ENCODE peak calls at places on chromosomes 1 and 21, in eight cellular contexts. Q, Z, Y, R, I, H, J and A are unnamed samples. For H3K9me3, the result is how much of the 10 kb centered on the place peaks cover.

GRCh38 chr1:16905112-16905855 is 9.5 kb downstream of the RNU1-2 start:
- DNase-seq in H (peak), J (no peak), I (peak), Z (peak), Y (no peak), Q (no peak), R (peak), A (peak)

GRCh38 chr1:210099921-210100320 is 132.7 kb upstream of the SERTAD4 start:
- DNase-seq in Y (no peak), J (no peak), R (no peak), Q (no peak), Z (no peak), I (no peak), H (no peak), A (no peak)

GRCh38 chr1:36183309-36183856 is 27.4 kb downstream of the MAP7D1 start:
- DNase-seq in R (no peak), Z (no peak), J (no peak), Q (peak), Y (no peak), H (no peak), I (no peak), A (no peak)

GRCh38 chr1:206907304-206907991 is 10.2 kb downstream of the IL24 start:
- DNase-seq in R (no peak), H (no peak), Q (no peak), Y (no peak), Z (no peak), I (no peak), J (no peak), A (no peak)

GRCh38 chr1:162976628-162977027 is 92.5 kb upstream of the RGS4 start:
- DNase-seq in R (no peak), H (no peak), J (no peak), Y (no peak), I (no peak), Z (no peak), Q (no peak), A (no peak)

GRCh38 chr1:187032316-187032981 is 203.7 kb downstream of the PLA2G4A start:
- DNase-seq in J (no peak), R (no peak), H (no peak), Z (no peak), Y (no peak), I (no peak), Q (no peak), A (no peak)

GRCh38 chr1:37948160-37948559 is 1.3 kb upstream of the INPP5B start:
- DNase-seq in I (no peak), Q (no peak), R (no peak), J (no peak), Z (no peak), Y (no peak), H (no peak), A (no peak)

GRCh38 chr1:116666747-116667576 is 571 bp downstream of the IGSF3 start:
- DNase-seq in R (no peak), J (no peak), I (peak), Z (peak), Q (peak), Y (no peak), H (no peak), A (no peak)

GRCh38 chr21:41916888-41917433 is 36.9 kb downstream of the C2CD2 start:
- DNase-seq in I (no peak), R (no peak), Q (no peak), H (no peak), Y (no peak), J (no peak), Z (no peak), A (no peak)

GRCh38 chr1:151158311-151158710 is 1.9 kb downstream of the TNFAIP8L2 start:
- DNase-seq in R (no peak), Z (no peak), J (no peak), Y (no peak), H (no peak), I (no peak), Q (no peak), A (no peak)

GRCh38 chr21:46052703-46053651 is 44.9 kb upstream of the COL6A2 start:
- DNase-seq in H (no peak), Y (no peak), Z (peak), R (peak), J (peak), Q (no peak), I (peak), A (peak)

GRCh38 chr1:7424352-7424890 is 346.7 kb upstream of the VAMP3 start:
- DNase-seq in Y (no peak), Q (no peak), H (no peak), I (no peak), Z (no peak), R (peak), J (no peak), A (no peak)

GRCh38 chr1:108639899-108640560 is 20.9 kb downstream of the HENMT1 start:
- DNase-seq in Q (no peak), I (no peak), R (no peak), H (no peak), J (peak), Z (no peak), Y (no peak), A (no peak)

GRCh38 chr1:214124281-214124805 is 136.6 kb downstream of the PROX1 start:
- DNase-seq in J (no peak), H (no peak), Z (no peak), Y (no peak), R (no peak), Q (no peak), I (no peak), A (no peak)

GRCh38 chr1:229129306-229130027 is 141.4 kb upstream of the RAB4A start:
- DNase-seq in J (peak), H (peak), Y (no peak), I (no peak), Q (no peak), R (no peak), Z (no peak), A (no peak)

GRCh38 chr1:111197598-111198289 is 2.7 kb downstream of the DENND2D start:
- DNase-seq in R (peak), Y (no peak), H (no peak), J (peak), Z (peak), Q (no peak), I (peak), A (no peak)

DNA sequence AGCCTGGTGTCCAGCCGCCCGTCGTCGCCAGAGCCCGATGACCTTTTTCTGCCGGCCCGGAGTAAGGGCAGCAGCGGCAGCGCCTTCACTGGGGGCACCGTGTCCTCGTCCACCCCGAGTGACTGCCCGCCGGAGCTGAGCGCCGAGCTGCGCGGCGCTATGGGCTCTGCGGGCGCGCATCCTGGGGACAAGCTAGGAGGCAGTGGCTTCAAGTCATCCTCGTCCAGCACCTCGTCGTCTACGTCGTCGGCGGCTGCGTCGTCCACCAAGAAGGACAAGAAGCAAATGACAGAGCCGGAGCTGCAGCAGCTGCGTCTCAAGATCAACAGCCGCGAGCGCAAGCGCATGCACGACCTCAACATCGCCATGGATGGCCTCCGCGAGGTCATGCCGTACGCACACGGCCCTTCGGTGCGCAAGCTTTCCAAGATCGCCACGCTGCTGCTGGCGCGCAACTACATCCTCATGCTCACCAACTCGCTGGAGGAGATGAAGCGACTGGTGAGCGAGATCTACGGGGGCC is 1.2 kb downstream of the OLIG2 start:
- DNase-seq in J (no peak), I (no peak), R (peak), Q (no peak), H (no peak), Y (no peak), Z (peak), A (no peak)
- H3K9me3 ChIP-seq in J (under half), I (under half), R (under half), Q (under half), H (under half), Y (under half), Z (under half), A (under half)

DNA sequence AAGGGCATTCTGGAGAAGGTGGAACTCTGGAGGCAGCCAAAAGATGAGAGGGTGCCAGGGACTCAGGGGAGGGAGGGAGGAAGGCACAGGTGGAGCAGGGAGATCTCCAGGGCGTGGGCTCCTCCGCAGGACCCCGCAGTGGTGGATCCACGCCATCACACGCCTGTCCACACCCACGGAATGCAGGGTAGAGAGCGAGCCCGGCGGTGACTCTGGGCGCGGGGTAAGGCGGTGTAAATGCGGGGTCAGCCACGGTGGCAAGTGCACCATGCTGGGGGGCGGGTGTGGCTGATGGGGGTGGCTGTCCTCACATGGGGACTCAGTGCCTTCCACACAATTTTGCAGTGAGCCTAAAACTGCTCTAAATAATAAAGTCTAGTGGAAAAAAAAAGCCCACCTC is 105.1 kb upstream of the TTC34 start:
- DNase-seq in I (no peak), J (no peak), H (no peak), Z (no peak), Q (no peak), Y (no peak), R (no peak), A (no peak)
- H3K9me3 ChIP-seq in I (under half), J (under half), H (under half), Z (under half), Q (under half), Y (under half), R (half or more), A (under half)

GRCh38 chr1:230398856-230399255 is 27.3 kb downstream of the PGBD5 start:
- DNase-seq in Y (no peak), I (no peak), Q (no peak), R (no peak), H (no peak), Z (no peak), J (no peak), A (no peak)

GRCh38 chr1:230401096-230401495 is 25.0 kb downstream of the PGBD5 start:
- DNase-seq in Y (no peak), R (no peak), J (no peak), Z (no peak), Q (no peak), H (no peak), I (no peak), A (no peak)

GRCh38 chr1:230401763-230402294 is 24.3 kb downstream of the PGBD5 start:
- DNase-seq in H (no peak), Z (peak), I (no peak), J (no peak), R (peak), Y (no peak), Q (no peak), A (no peak)

GRCh38 chr1:230400007-230400344 is 26.2 kb downstream of the PGBD5 start:
- DNase-seq in R (no peak), I (no peak), Z (no peak), H (no peak), Q (no peak), J (no peak), Y (no peak), A (no peak)

GRCh38 chr1:230399321-230400006 is 26.7 kb downstream of the PGBD5 start:
- DNase-seq in H (no peak), Z (no peak), R (peak), J (no peak), Q (no peak), Y (no peak), I (no peak), A (no peak)
- H3K9me3 ChIP-seq in H (under half), Z (under half), R (under half), J (under half), Q (under half), Y (under half), I (under half), A (under half)

DNA sequence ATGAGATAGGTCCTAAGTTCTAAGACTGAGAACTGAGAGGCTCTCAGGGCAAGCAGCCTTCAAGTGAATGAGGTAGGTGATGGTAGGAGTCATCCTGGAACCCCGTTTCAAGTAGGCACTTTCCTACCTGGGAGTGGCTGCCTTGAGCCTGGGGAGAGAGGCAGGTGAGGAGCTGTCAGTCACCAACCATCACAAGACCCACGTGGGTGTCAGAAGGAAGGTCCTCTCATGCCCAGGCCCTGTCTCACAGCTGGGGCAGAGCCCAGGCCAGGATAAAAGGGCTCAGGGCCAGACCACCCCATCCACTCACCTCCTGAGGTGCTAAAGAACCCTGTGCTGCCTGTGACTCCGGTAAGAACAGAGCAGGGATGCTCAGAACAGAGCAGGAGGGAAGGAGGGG is at the start of gene LCE1D:
- DNase-seq in R (no peak), J (no peak), I (no peak), Z (no peak), Q (no peak), Y (no peak), H (no peak), A (no peak)
- H3K9me3 ChIP-seq in R (under half), J (under half), I (under half), Z (under half), Q (under half), Y (under half), H (under half), A (under half)

GRCh38 chr21:9758888-9759287 is 762.5 kb upstream of the TPTE start:
- DNase-seq in Z (no peak), Y (no peak), I (no peak), J (no peak), R (no peak), H (no peak), Q (no peak), A (no peak)
- H3K9me3 ChIP-seq in Z (under half), Y (under half), I (half or more), J (under half), R (under half), H (under half), Q (under half), A (under half)

GRCh38 chr1:247164694-247165093 is 7.1 kb downstream of the ZNF124 start:
- DNase-seq in Q (no peak), H (no peak), Z (no peak), I (no peak), R (no peak), Y (no peak), J (no peak), A (no peak)
- H3K9me3 ChIP-seq in Q (under half), H (half or more), Z (under half), I (under half), R (under half), Y (under half), J (under half), A (under half)

GRCh38 chr1:220249522-220249921 is 22.7 kb downstream of the RAB3GAP2 start:
- DNase-seq in Q (no peak), R (no peak), J (no peak), Y (no peak), H (no peak), I (no peak), Z (no peak), A (no peak)
- H3K9me3 ChIP-seq in Q (under half), R (under half), J (under half), Y (under half), H (under half), I (under half), Z (under half), A (under half)

DNA sequence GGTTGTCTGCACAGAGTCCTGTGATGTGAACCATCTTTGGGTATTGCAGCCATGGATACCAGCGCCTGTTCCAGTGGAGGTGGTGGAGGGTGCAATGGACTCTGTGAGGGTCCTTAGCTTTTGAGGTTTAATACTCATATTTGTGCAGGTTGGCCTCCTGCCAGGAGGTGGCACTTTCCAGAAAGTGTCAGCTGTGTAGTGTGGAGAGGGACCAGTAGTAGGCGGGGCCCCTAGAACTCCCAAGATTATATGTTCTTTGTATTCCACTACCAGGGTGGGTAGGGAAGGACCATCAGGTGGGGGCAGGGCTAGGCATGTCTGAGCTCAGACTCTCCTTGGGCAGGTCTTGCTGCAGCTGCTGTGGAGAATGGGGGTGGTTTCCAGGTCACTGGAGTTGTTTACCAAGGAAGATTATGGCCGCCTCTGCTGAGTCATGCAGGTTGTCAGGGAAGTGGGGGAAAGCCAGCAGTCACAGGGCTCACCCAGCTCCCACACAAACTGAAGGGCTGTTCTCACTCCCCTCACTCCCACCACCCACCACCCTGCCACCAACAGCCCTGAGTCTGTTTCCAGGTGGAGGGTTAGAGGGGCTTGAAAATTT is 31.2 kb upstream of the ZNF678 start:
- DNase-seq in H (no peak), R (no peak), J (no peak), I (peak), Y (no peak), Z (no peak), Q (no peak), A (no peak)
- H3K9me3 ChIP-seq in H (half or more), R (under half), J (under half), I (under half), Y (under half), Z (under half), Q (under half), A (under half)

GRCh38 chr1:4713669-4714068 is 59.3 kb downstream of the AJAP1 start:
- DNase-seq in H (no peak), Q (no peak), R (no peak), Y (no peak), I (no peak), J (no peak), Z (no peak), A (no peak)
- H3K9me3 ChIP-seq in H (under half), Q (under half), R (under half), Y (under half), I (under half), J (under half), Z (under half), A (under half)